ENCODE peak calls at places on chromosomes 1 and 21, in six cellular contexts. O, H, X, D, P and G are unnamed samples.

GRCh38 chr1:162755306-162755705 is 35.2 kb upstream of the HSD17B7 start:
- DNase-seq in O (no peak), H (no peak), X (no peak), D (no peak), P (no peak), G (no peak)

GRCh38 chr1:7579016-7579415 is 192.1 kb upstream of the VAMP3 start:
- DNase-seq in O (no peak), H (no peak), X (no peak), D (no peak), P (no peak), G (no peak)

GRCh38 chr1:238753205-238753720 is 633.1 kb upstream of the CHRM3 start:
- DNase-seq in O (no peak), H (no peak), X (no peak), D (no peak), P (no peak), G (no peak)

GRCh38 chr21:34320006-34320405 is 43.8 kb upstream of the KCNE2 start:
- DNase-seq in O (no peak), H (no peak), X (no peak), D (no peak), P (no peak), G (no peak)

GRCh38 chr1:20194770-20195463 is 8.6 kb upstream of the PLA2G2C start:
- DNase-seq in O (peak), H (peak), X (peak), D (peak), P (peak), G (peak)

GRCh38 chr1:111184648-111185047 is 15.8 kb downstream of the DENND2D start:
- DNase-seq in O (no peak), H (no peak), X (no peak), D (no peak), P (no peak), G (no peak)

GRCh38 chr1:230641346-230641745 is 935 bp upstream of the COG2 start:
- DNase-seq in O (no peak), H (peak), X (no peak), D (no peak), P (no peak), G (no peak)

GRCh38 chr1:222592171-222592570 is 2.4 kb upstream of the TAF1A start:
- DNase-seq in O (no peak), H (peak), X (no peak), D (no peak), P (no peak), G (no peak)

GRCh38 chr21:27213328-27213727 is 246.4 kb upstream of the ADAMTS5 start:
- DNase-seq in O (no peak), H (peak), X (no peak), D (no peak), P (no peak), G (no peak)

GRCh38 chr1:104019675-104020049 is 270.0 kb downstream of the AMY1C start:
- DNase-seq in O (no peak), H (no peak), X (no peak), D (no peak), P (no peak), G (no peak)

GRCh38 chr1:206975313-206975712 is 5.1 kb upstream of the FCAMR start:
- DNase-seq in O (no peak), H (no peak), X (no peak), D (no peak), P (no peak), G (no peak)

GRCh38 chr1:24149854-24150227 is 6.9 kb upstream of the IL22RA1 start:
- DNase-seq in O (no peak), H (peak), X (no peak), D (no peak), P (no peak), G (no peak)

GRCh38 chr1:236795757-236796719 is 946 bp downstream of the MTR start:
- DNase-seq in O (no peak), H (peak), X (no peak), D (no peak), P (no peak), G (no peak)

GRCh38 chr1:178021955-178022354 is 52.1 kb upstream of the SEC16B start:
- DNase-seq in O (no peak), H (no peak), X (no peak), D (no peak), P (no peak), G (no peak)

GRCh38 chr1:97105531-97105930 is 383.9 kb downstream of the PTBP2 start:
- DNase-seq in O (no peak), H (peak), X (no peak), D (no peak), P (no peak), G (no peak)

GRCh38 chr1:66982561-66983285 is 57.9 kb downstream of the MIER1 start:
- DNase-seq in O (no peak), H (no peak), X (no peak), D (no peak), P (no peak), G (no peak)

GRCh38 chr1:25501235-25502058 is 42.0 kb upstream of the LDLRAP1 start:
- DNase-seq in O (no peak), H (peak), X (no peak), D (no peak), P (no peak), G (peak)

GRCh38 chr1:213231795-213232231 is 180.8 kb downstream of the RPS6KC1 start:
- DNase-seq in O (no peak), H (peak), X (no peak), D (no peak), P (no peak), G (no peak)

GRCh38 chr21:30329203-30329868 is 8.2 kb downstream of the KRTAP27-1 start:
- DNase-seq in O (no peak), H (no peak), X (no peak), D (no peak), P (no peak), G (no peak)

GRCh38 chr1:112673589-112674439 is 645 bp upstream of the MOV10 start:
- DNase-seq in O (no peak), H (peak), X (peak), D (peak), P (peak), G (peak)

GRCh38 chr21:26070121-26070520 is 100.4 kb downstream of the APP start:
- DNase-seq in O (no peak), H (no peak), X (no peak), D (no peak), P (no peak), G (no peak)

GRCh38 chr1:237387144-237387505 is 345.1 kb downstream of the RYR2 start:
- DNase-seq in O (no peak), H (no peak), X (no peak), D (no peak), P (peak), G (no peak)

GRCh38 chr21:41429925-41430491 is 4.0 kb downstream of the MX1 start:
- DNase-seq in O (no peak), H (no peak), X (no peak), D (no peak), P (no peak), G (no peak)

GRCh38 chr1:54413295-54413694 is 7.1 kb upstream of the SSBP3 start:
- DNase-seq in O (peak), H (peak), X (no peak), D (peak), P (peak), G (no peak)

GRCh38 chr21:41899431-41900202 is 20.5 kb upstream of the PRDM15 start:
- DNase-seq in O (no peak), H (no peak), X (no peak), D (no peak), P (no peak), G (no peak)

GRCh38 chr1:85058311-85058710 is 10.0 kb upstream of the MCOLN3 start:
- DNase-seq in O (no peak), H (no peak), X (no peak), D (no peak), P (no peak), G (no peak)

GRCh38 chr1:34268311-34269042 is 91.8 kb downstream of the C1orf94 start:
- DNase-seq in O (no peak), H (peak), X (no peak), D (no peak), P (no peak), G (no peak)

GRCh38 chr1:17134036-17134435 is 14.8 kb upstream of the PADI2 start:
- DNase-seq in O (no peak), H (no peak), X (no peak), D (no peak), P (no peak), G (no peak)

GRCh38 chr1:17125756-17126237 is 6.5 kb upstream of the PADI2 start:
- DNase-seq in O (peak), H (peak), X (peak), D (peak), P (peak), G (peak)

GRCh38 chr1:17122449-17123194 is 3.4 kb upstream of the PADI2 start:
- DNase-seq in O (no peak), H (peak), X (no peak), D (no peak), P (no peak), G (no peak)

GRCh38 chr1:17123196-17124045 is 4.2 kb upstream of the PADI2 start:
- DNase-seq in O (no peak), H (no peak), X (no peak), D (no peak), P (no peak), G (no peak)

GRCh38 chr1:17128361-17128760 is 9.1 kb upstream of the PADI2 start:
- DNase-seq in O (no peak), H (peak), X (no peak), D (no peak), P (no peak), G (no peak)
- TF ChIP-seq POLR2A in O (no peak), H (no peak), X (no peak), D (no peak), P (no peak), G (no peak)

GRCh38 chr1:201346337-201346939 is 31.0 kb downstream of the TNNT2 start:
- DNase-seq in O (no peak), H (peak), X (peak), D (no peak), P (peak), G (peak)
- TF ChIP-seq CTCF in O (peak), H (peak), X (peak), D (peak), P (no peak), G (peak)

DNA sequence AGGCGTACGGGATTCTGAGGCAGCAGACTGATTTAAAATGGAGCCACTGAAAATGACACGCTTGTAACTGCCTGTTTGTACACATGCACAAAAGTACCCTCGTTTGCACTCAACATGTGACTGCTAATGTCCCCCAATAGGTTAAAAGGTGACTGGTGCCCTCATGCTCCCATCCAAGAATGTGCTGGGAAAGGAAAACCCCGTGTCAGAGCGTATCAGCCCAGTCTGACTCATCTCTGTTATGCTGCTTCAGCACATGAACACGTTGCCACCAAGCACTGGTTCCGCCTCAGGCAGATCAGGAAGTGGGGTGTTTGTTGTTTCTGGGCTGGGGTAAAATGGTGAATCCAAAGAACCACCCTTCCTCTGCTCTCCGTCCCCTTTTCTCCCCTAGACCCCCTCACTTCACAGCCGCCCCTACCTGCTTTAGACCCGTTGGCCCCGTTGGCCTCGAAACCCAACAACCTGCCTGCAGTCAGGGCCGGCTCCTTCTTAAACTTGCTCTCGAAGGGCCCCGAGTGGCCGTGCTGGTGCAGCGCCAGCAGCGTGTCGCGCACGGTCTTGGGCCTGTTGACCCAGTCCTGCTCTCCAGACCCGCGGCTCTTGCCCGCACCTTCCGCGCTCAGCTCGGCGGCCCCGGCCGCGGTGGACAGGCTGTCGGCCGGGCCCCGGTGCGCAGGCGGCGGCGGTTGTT is 1.8 kb downstream of the IRF2BP2 start:
- DNase-seq in O (peak), H (peak), X (peak), D (peak), P (peak), G (peak)
- TF ChIP-seq POLR2A in O (peak), H (peak), X (peak), D (peak), P (peak), G (peak)

GRCh38 chr1:46180082-46180616 is 3.9 kb upstream of the P3R3URF start:
- DNase-seq in O (no peak), H (no peak), X (no peak), D (no peak), P (peak), G (peak)
- TF ChIP-seq CTCF in O (no peak), H (no peak), X (no peak), D (no peak), P (no peak), G (no peak)

GRCh38 chr1:226309398-226310122 is 596 bp upstream of the LIN9 start:
- DNase-seq in O (no peak), H (no peak), X (no peak), D (peak), P (peak), G (no peak)
- TF ChIP-seq POLR2A in O (no peak), H (no peak), X (no peak), D (no peak), P (no peak), G (no peak)

DNA sequence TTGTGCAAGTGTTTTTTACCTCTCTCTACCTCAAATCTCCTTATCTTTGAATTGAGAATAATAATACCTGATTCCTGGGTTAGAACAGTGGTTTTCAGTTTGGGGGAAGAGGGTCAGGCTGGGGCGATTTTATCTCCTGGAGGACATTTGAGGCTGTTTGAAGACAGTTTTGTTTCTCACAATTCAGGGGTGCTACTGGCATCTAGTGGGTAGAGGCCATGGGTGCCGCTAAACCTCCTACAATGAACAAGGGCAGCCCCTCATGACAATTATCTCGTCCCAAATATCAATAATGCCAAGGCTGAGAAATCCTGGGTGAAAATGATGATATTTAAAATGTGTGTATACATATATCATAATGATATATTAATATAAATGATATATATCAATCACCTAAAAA is 139.1 kb upstream of the USH2A start:
- DNase-seq in O (no peak), H (peak), X (no peak), D (no peak), P (no peak), G (no peak)
- TF ChIP-seq CTCF in O (no peak), H (peak), X (no peak), D (no peak), P (no peak), G (no peak)

GRCh38 chr1:6554031-6554906 is at the start of gene NOL9:
- DNase-seq in O (peak), H (peak), X (peak), D (peak), P (peak), G (peak)
- TF ChIP-seq POLR2A in O (peak), H (peak), X (peak), D (peak), P (peak), G (peak)

GRCh38 chr1:18302788-18303413 is 177.8 kb upstream of the KLHDC7A start:
- DNase-seq in O (no peak), H (no peak), X (no peak), D (no peak), P (no peak), G (no peak)
- TF ChIP-seq CTCF in O (no peak), H (no peak), X (no peak), D (no peak), P (no peak), G (peak)

GRCh38 chr1:171484760-171485374 is 463 bp upstream of the PRRC2C start:
- DNase-seq in O (no peak), H (no peak), X (no peak), D (no peak), P (no peak), G (no peak)

GRCh38 chr1:171487038-171487437 is 1.7 kb downstream of the PRRC2C start:
- DNase-seq in O (no peak), H (no peak), X (no peak), D (no peak), P (no peak), G (no peak)

GRCh38 chr1:171485375-171486047 is at the start of gene PRRC2C:
- DNase-seq in O (peak), H (peak), X (peak), D (peak), P (peak), G (peak)

GRCh38 chr1:171486048-171486519 is 754 bp downstream of the PRRC2C start:
- DNase-seq in O (peak), H (peak), X (peak), D (no peak), P (no peak), G (peak)

GRCh38 chr1:171488190-171488929 is 3.0 kb downstream of the PRRC2C start:
- DNase-seq in O (no peak), H (no peak), X (no peak), D (no peak), P (no peak), G (peak)
- TF ChIP-seq POLR2A in O (no peak), H (no peak), X (no peak), D (no peak), P (no peak), G (no peak)